ENCODE peak calls at places on chromosome 22, in ten cellular contexts. One of them, this sample, is unnamed.

GRCh38 chr22:25143161-25144076 is 56.2 kb upstream of the CRYBB3 start:
- DNase-seq in fibroblast of lung: no peak
- DNase-seq in left ventricle myocardium inferior: no peak
- DNase-seq in astrocyte of the spinal cord: no peak
- DNase-seq in hepatocyte: no peak
- DNase-seq in gastrocnemius medialis: peak
- DNase-seq in chondrocyte: no peak
- DNase-seq in B cell: no peak
- DNase-seq in cardiac muscle cell: no peak
- DNase-seq in CD8-positive, alpha-beta T cell: no peak
- DNase-seq in this sample: no peak

GRCh38 chr22:18156878-18157713 is 7.1 kb downstream of the USP18 start:
- DNase-seq in chondrocyte: no peak
- DNase-seq in gastrocnemius medialis: peak
- DNase-seq in cardiac muscle cell: peak
- DNase-seq in CD8-positive, alpha-beta T cell: peak
- DNase-seq in astrocyte of the spinal cord: peak
- DNase-seq in hepatocyte: peak
- DNase-seq in left ventricle myocardium inferior: peak
- DNase-seq in fibroblast of lung: peak
- DNase-seq in B cell: no peak
- DNase-seq in this sample: peak

GRCh38 chr22:25492950-25493790 is 71.3 kb upstream of the GRK3 start:
- DNase-seq in left ventricle myocardium inferior: no peak
- DNase-seq in B cell: no peak
- DNase-seq in cardiac muscle cell: no peak
- DNase-seq in hepatocyte: no peak
- DNase-seq in fibroblast of lung: no peak
- DNase-seq in CD8-positive, alpha-beta T cell: no peak
- DNase-seq in astrocyte of the spinal cord: no peak
- DNase-seq in gastrocnemius medialis: no peak
- DNase-seq in chondrocyte: no peak
- DNase-seq in this sample: no peak

GRCh38 chr22:39349967-39350802 is at the start of gene SYNGR1:
- DNase-seq in B cell: no peak
- DNase-seq in gastrocnemius medialis: no peak
- DNase-seq in cardiac muscle cell: no peak
- DNase-seq in astrocyte of the spinal cord: no peak
- DNase-seq in left ventricle myocardium inferior: no peak
- DNase-seq in CD8-positive, alpha-beta T cell: peak
- DNase-seq in hepatocyte: peak
- DNase-seq in chondrocyte: no peak
- DNase-seq in fibroblast of lung: no peak
- DNase-seq in this sample: no peak

GRCh38 chr22:28736296-28737155 is 5.1 kb downstream of the CHEK2 start:
- DNase-seq in hepatocyte: no peak
- DNase-seq in astrocyte of the spinal cord: no peak
- DNase-seq in B cell: no peak
- DNase-seq in cardiac muscle cell: no peak
- DNase-seq in chondrocyte: no peak
- DNase-seq in left ventricle myocardium inferior: no peak
- DNase-seq in fibroblast of lung: no peak
- DNase-seq in gastrocnemius medialis: no peak
- DNase-seq in CD8-positive, alpha-beta T cell: no peak
- DNase-seq in this sample: no peak

GRCh38 chr22:23370251-23370650 is 189.9 kb downstream of the BCR start:
- DNase-seq in chondrocyte: no peak
- DNase-seq in B cell: no peak
- DNase-seq in left ventricle myocardium inferior: no peak
- DNase-seq in fibroblast of lung: no peak
- DNase-seq in CD8-positive, alpha-beta T cell: no peak
- DNase-seq in gastrocnemius medialis: no peak
- DNase-seq in astrocyte of the spinal cord: no peak
- DNase-seq in cardiac muscle cell: no peak
- DNase-seq in hepatocyte: no peak
- DNase-seq in this sample: no peak

GRCh38 chr22:33332538-33332937 is 274.4 kb upstream of the SYN3 start:
- DNase-seq in fibroblast of lung: no peak
- DNase-seq in CD8-positive, alpha-beta T cell: no peak
- DNase-seq in cardiac muscle cell: no peak
- DNase-seq in hepatocyte: peak
- DNase-seq in B cell: no peak
- DNase-seq in chondrocyte: no peak
- DNase-seq in left ventricle myocardium inferior: no peak
- DNase-seq in astrocyte of the spinal cord: no peak
- DNase-seq in gastrocnemius medialis: no peak
- DNase-seq in this sample: no peak

GRCh38 chr22:20424937-20425587 is 12.6 kb downstream of the SCARF2 start:
- DNase-seq in left ventricle myocardium inferior: peak
- DNase-seq in CD8-positive, alpha-beta T cell: no peak
- DNase-seq in B cell: no peak
- DNase-seq in fibroblast of lung: no peak
- DNase-seq in cardiac muscle cell: no peak
- DNase-seq in hepatocyte: peak
- DNase-seq in astrocyte of the spinal cord: peak
- DNase-seq in gastrocnemius medialis: no peak
- DNase-seq in chondrocyte: peak
- DNase-seq in this sample: no peak

GRCh38 chr22:41285441-41285819 is 557 bp downstream of the RANGAP1 start:
- DNase-seq in hepatocyte: peak
- DNase-seq in B cell: no peak
- DNase-seq in fibroblast of lung: peak
- DNase-seq in cardiac muscle cell: peak
- DNase-seq in astrocyte of the spinal cord: peak
- DNase-seq in chondrocyte: no peak
- DNase-seq in gastrocnemius medialis: peak
- DNase-seq in left ventricle myocardium inferior: peak
- DNase-seq in CD8-positive, alpha-beta T cell: peak
- DNase-seq in this sample: peak

GRCh38 chr22:39294571-39295468 is 24.6 kb downstream of the RPL3 start:
- DNase-seq in CD8-positive, alpha-beta T cell: no peak
- DNase-seq in chondrocyte: no peak
- DNase-seq in astrocyte of the spinal cord: no peak
- DNase-seq in hepatocyte: no peak
- DNase-seq in B cell: no peak
- DNase-seq in cardiac muscle cell: no peak
- DNase-seq in fibroblast of lung: no peak
- DNase-seq in gastrocnemius medialis: no peak
- DNase-seq in left ventricle myocardium inferior: no peak
- DNase-seq in this sample: no peak

GRCh38 chr22:50612168-50612714 is 11.6 kb downstream of the MAPK8IP2 start:
- DNase-seq in B cell: no peak
- DNase-seq in cardiac muscle cell: no peak
- DNase-seq in CD8-positive, alpha-beta T cell: no peak
- DNase-seq in hepatocyte: no peak
- DNase-seq in astrocyte of the spinal cord: no peak
- DNase-seq in left ventricle myocardium inferior: no peak
- DNase-seq in gastrocnemius medialis: no peak
- DNase-seq in chondrocyte: no peak
- DNase-seq in fibroblast of lung: no peak
- DNase-seq in this sample: no peak

GRCh38 chr22:50612715-50613221 is 12.2 kb downstream of the MAPK8IP2 start:
- DNase-seq in CD8-positive, alpha-beta T cell: no peak
- DNase-seq in fibroblast of lung: no peak
- DNase-seq in hepatocyte: no peak
- DNase-seq in chondrocyte: no peak
- DNase-seq in cardiac muscle cell: no peak
- DNase-seq in astrocyte of the spinal cord: no peak
- DNase-seq in left ventricle myocardium inferior: no peak
- DNase-seq in B cell: no peak
- DNase-seq in gastrocnemius medialis: no peak
- DNase-seq in this sample: peak

GRCh38 chr22:50610581-50610980 is 10.0 kb downstream of the MAPK8IP2 start:
- DNase-seq in left ventricle myocardium inferior: no peak
- DNase-seq in chondrocyte: no peak
- DNase-seq in B cell: peak
- DNase-seq in gastrocnemius medialis: no peak
- DNase-seq in CD8-positive, alpha-beta T cell: no peak
- DNase-seq in cardiac muscle cell: no peak
- DNase-seq in astrocyte of the spinal cord: no peak
- DNase-seq in hepatocyte: no peak
- DNase-seq in fibroblast of lung: no peak
- DNase-seq in this sample: no peak

GRCh38 chr22:50611341-50612060 is 10.9 kb downstream of the MAPK8IP2 start:
- DNase-seq in chondrocyte: no peak
- DNase-seq in hepatocyte: no peak
- DNase-seq in gastrocnemius medialis: no peak
- DNase-seq in CD8-positive, alpha-beta T cell: no peak
- DNase-seq in astrocyte of the spinal cord: no peak
- DNase-seq in fibroblast of lung: no peak
- DNase-seq in left ventricle myocardium inferior: no peak
- DNase-seq in cardiac muscle cell: no peak
- DNase-seq in B cell: no peak
- DNase-seq in this sample: no peak

GRCh38 chr22:50613291-50613981 is 12.8 kb downstream of the MAPK8IP2 start:
- DNase-seq in B cell: no peak
- DNase-seq in gastrocnemius medialis: peak
- DNase-seq in cardiac muscle cell: peak
- DNase-seq in astrocyte of the spinal cord: no peak
- DNase-seq in CD8-positive, alpha-beta T cell: no peak
- DNase-seq in chondrocyte: no peak
- DNase-seq in hepatocyte: no peak
- DNase-seq in fibroblast of lung: peak
- DNase-seq in left ventricle myocardium inferior: peak
- DNase-seq in this sample: no peak
- TF ChIP-seq CTCF in B cell: no peak
- TF ChIP-seq CTCF in gastrocnemius medialis: no peak
- TF ChIP-seq CTCF in cardiac muscle cell: no peak
- TF ChIP-seq CTCF in astrocyte of the spinal cord: no peak
- TF ChIP-seq CTCF in CD8-positive, alpha-beta T cell: no peak
- TF ChIP-seq CTCF in chondrocyte: no peak
- TF ChIP-seq CTCF in hepatocyte: no peak
- TF ChIP-seq CTCF in fibroblast of lung: no peak
- TF ChIP-seq CTCF in left ventricle myocardium inferior: peak
- TF ChIP-seq CTCF in this sample: no peak

DNA sequence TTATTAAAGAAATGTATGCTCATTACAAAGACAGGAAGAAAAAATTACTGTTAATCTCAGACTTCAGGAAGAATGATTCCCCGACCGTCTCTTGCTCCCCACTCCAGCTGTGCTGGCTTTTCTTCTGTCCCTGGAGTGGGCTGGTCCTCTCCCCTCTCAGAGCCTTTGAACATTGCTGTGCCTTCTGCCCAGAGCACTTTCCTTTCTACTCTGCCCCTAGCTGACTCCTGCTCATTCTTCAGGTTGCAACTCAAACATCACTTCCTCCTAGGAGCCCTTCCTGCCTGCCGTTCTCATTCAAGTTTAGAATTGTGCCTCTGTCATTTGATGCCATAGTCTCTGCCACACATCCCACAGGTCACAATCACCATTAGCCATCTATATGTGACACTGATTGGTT is 329.5 kb downstream of the MIAT start:
- DNase-seq in chondrocyte: no peak
- DNase-seq in gastrocnemius medialis: no peak
- DNase-seq in left ventricle myocardium inferior: no peak
- DNase-seq in hepatocyte: no peak
- DNase-seq in CD8-positive, alpha-beta T cell: no peak
- DNase-seq in fibroblast of lung: no peak
- DNase-seq in cardiac muscle cell: no peak
- DNase-seq in B cell: no peak
- DNase-seq in astrocyte of the spinal cord: no peak
- DNase-seq in this sample: no peak
- TF ChIP-seq CTCF in chondrocyte: no peak
- TF ChIP-seq CTCF in gastrocnemius medialis: no peak
- TF ChIP-seq CTCF in left ventricle myocardium inferior: no peak
- TF ChIP-seq CTCF in hepatocyte: no peak
- TF ChIP-seq CTCF in CD8-positive, alpha-beta T cell: no peak
- TF ChIP-seq CTCF in fibroblast of lung: no peak
- TF ChIP-seq CTCF in cardiac muscle cell: no peak
- TF ChIP-seq CTCF in B cell: no peak
- TF ChIP-seq CTCF in astrocyte of the spinal cord: no peak
- TF ChIP-seq CTCF in this sample: no peak

GRCh38 chr22:37314315-37315046 is 32.2 kb downstream of the CYTH4 start:
- DNase-seq in gastrocnemius medialis: no peak
- DNase-seq in astrocyte of the spinal cord: no peak
- DNase-seq in fibroblast of lung: no peak
- DNase-seq in CD8-positive, alpha-beta T cell: peak
- DNase-seq in B cell: peak
- DNase-seq in left ventricle myocardium inferior: no peak
- DNase-seq in cardiac muscle cell: peak
- DNase-seq in hepatocyte: no peak
- DNase-seq in chondrocyte: no peak
- DNase-seq in this sample: no peak
- TF ChIP-seq CTCF in gastrocnemius medialis: no peak
- TF ChIP-seq CTCF in astrocyte of the spinal cord: no peak
- TF ChIP-seq CTCF in fibroblast of lung: no peak
- TF ChIP-seq CTCF in CD8-positive, alpha-beta T cell: no peak
- TF ChIP-seq CTCF in B cell: no peak
- TF ChIP-seq CTCF in left ventricle myocardium inferior: no peak
- TF ChIP-seq CTCF in cardiac muscle cell: no peak
- TF ChIP-seq CTCF in hepatocyte: no peak
- TF ChIP-seq CTCF in chondrocyte: no peak
- TF ChIP-seq CTCF in this sample: no peak

GRCh38 chr22:44362249-44363040 is 49.7 kb upstream of the SHISAL1 start:
- DNase-seq in chondrocyte: peak
- DNase-seq in fibroblast of lung: peak
- DNase-seq in B cell: no peak
- DNase-seq in hepatocyte: no peak
- DNase-seq in CD8-positive, alpha-beta T cell: no peak
- DNase-seq in gastrocnemius medialis: no peak
- DNase-seq in left ventricle myocardium inferior: no peak
- DNase-seq in astrocyte of the spinal cord: no peak
- DNase-seq in cardiac muscle cell: no peak
- DNase-seq in this sample: no peak

GRCh38 chr22:44360306-44360685 is 47.5 kb upstream of the SHISAL1 start:
- DNase-seq in hepatocyte: no peak
- DNase-seq in CD8-positive, alpha-beta T cell: no peak
- DNase-seq in astrocyte of the spinal cord: no peak
- DNase-seq in left ventricle myocardium inferior: no peak
- DNase-seq in cardiac muscle cell: no peak
- DNase-seq in chondrocyte: no peak
- DNase-seq in B cell: no peak
- DNase-seq in gastrocnemius medialis: no peak
- DNase-seq in fibroblast of lung: no peak
- DNase-seq in this sample: no peak

GRCh38 chr22:44361391-44362126 is 48.8 kb upstream of the SHISAL1 start:
- DNase-seq in left ventricle myocardium inferior: no peak
- DNase-seq in astrocyte of the spinal cord: no peak
- DNase-seq in gastrocnemius medialis: no peak
- DNase-seq in chondrocyte: peak
- DNase-seq in hepatocyte: no peak
- DNase-seq in cardiac muscle cell: no peak
- DNase-seq in fibroblast of lung: no peak
- DNase-seq in B cell: no peak
- DNase-seq in CD8-positive, alpha-beta T cell: no peak
- DNase-seq in this sample: no peak

GRCh38 chr22:44359496-44360110 is 46.9 kb upstream of the SHISAL1 start:
- DNase-seq in B cell: no peak
- DNase-seq in left ventricle myocardium inferior: no peak
- DNase-seq in hepatocyte: no peak
- DNase-seq in gastrocnemius medialis: no peak
- DNase-seq in chondrocyte: peak
- DNase-seq in cardiac muscle cell: no peak
- DNase-seq in astrocyte of the spinal cord: no peak
- DNase-seq in fibroblast of lung: no peak
- DNase-seq in CD8-positive, alpha-beta T cell: no peak
- DNase-seq in this sample: no peak

GRCh38 chr22:44360686-44361381 is 48.1 kb upstream of the SHISAL1 start:
- DNase-seq in fibroblast of lung: peak
- DNase-seq in hepatocyte: peak
- DNase-seq in astrocyte of the spinal cord: peak
- DNase-seq in chondrocyte: peak
- DNase-seq in B cell: no peak
- DNase-seq in cardiac muscle cell: peak
- DNase-seq in left ventricle myocardium inferior: peak
- DNase-seq in CD8-positive, alpha-beta T cell: no peak
- DNase-seq in gastrocnemius medialis: peak
- DNase-seq in this sample: no peak
- TF ChIP-seq CTCF in fibroblast of lung: peak
- TF ChIP-seq CTCF in hepatocyte: no peak
- TF ChIP-seq CTCF in astrocyte of the spinal cord: peak
- TF ChIP-seq CTCF in chondrocyte: peak
- TF ChIP-seq CTCF in B cell: no peak
- TF ChIP-seq CTCF in cardiac muscle cell: peak
- TF ChIP-seq CTCF in left ventricle myocardium inferior: peak
- TF ChIP-seq CTCF in CD8-positive, alpha-beta T cell: no peak
- TF ChIP-seq CTCF in gastrocnemius medialis: no peak
- TF ChIP-seq CTCF in this sample: no peak